ENCODE peak calls at places on chromosome 20, in seven cellular contexts. W is A549, R is sigmoid colon, I is BJ, L is AG04450, Z is fibroblast of lung, B is A673. X is an unnamed sample.

GRCh38 chr20:37522258-37523011 is 1.4 kb downstream of the NNAT start:
- DNase-seq in W (no peak), R (peak; percentile 91), I (no peak), L (no peak), Z (peak; percentile 63), B (no peak), X (no peak)

GRCh38 chr20:12598894-12599293 is 409.9 kb upstream of the SPTLC3 start:
- DNase-seq in W (no peak), R (no peak), I (no peak), L (no peak), Z (no peak), B (no peak), X (no peak)

GRCh38 chr20:56748476-56749377 is 119.6 kb downstream of the TFAP2C start:
- DNase-seq in W (no peak), R (no peak), I (no peak), L (no peak), Z (no peak), B (no peak), X (no peak)

GRCh38 chr20:61114776-61115175 is 137.3 kb upstream of the CDH4 start:
- DNase-seq in W (no peak), R (no peak), I (no peak), L (no peak), Z (no peak), B (no peak), X (no peak)

GRCh38 chr20:45781391-45781931 is 10.2 kb downstream of the WFDC3 start:
- DNase-seq in W (peak; percentile 47), R (no peak), I (peak; percentile 67), L (peak; percentile 83), Z (peak; percentile 89), B (no peak), X (no peak)

GRCh38 chr20:31861346-31862156 is 8.8 kb downstream of the DUSP15 start:
- DNase-seq in W (peak; percentile 75), R (no peak), I (no peak), L (no peak), Z (peak; percentile 39), B (peak; percentile 76), X (no peak)

GRCh38 chr20:32457476-32457986 is 99.4 kb downstream of the ASXL1 start:
- DNase-seq in W (peak; percentile 82), R (peak; percentile 83), I (no peak), L (no peak), Z (peak; percentile 52), B (peak; percentile 52), X (no peak)

GRCh38 chr20:15760217-15760567 is 813.1 kb downstream of the KIF16B start:
- DNase-seq in W (no peak), R (no peak), I (no peak), L (no peak), Z (no peak), B (no peak), X (no peak)

GRCh38 chr20:48709744-48710143 is 118.1 kb downstream of the PREX1 start:
- DNase-seq in W (no peak), R (peak; percentile 32), I (no peak), L (no peak), Z (no peak), B (no peak), X (no peak)

GRCh38 chr20:57433658-57434389 is 42.6 kb downstream of the RBM38 start:
- DNase-seq in W (no peak), R (no peak), I (no peak), L (no peak), Z (no peak), B (no peak), X (no peak)

GRCh38 chr20:21360686-21361085 is 36.6 kb downstream of the NKX2-4 start:
- DNase-seq in W (no peak), R (no peak), I (no peak), L (no peak), Z (peak; percentile 40), B (peak; percentile 15), X (no peak)

GRCh38 chr20:59693587-59693986 is 89.2 kb downstream of the PHACTR3 start:
- DNase-seq in W (no peak), R (no peak), I (no peak), L (no peak), Z (no peak), B (no peak), X (no peak)

GRCh38 chr20:38706482-38706881 is 17.8 kb upstream of the SLC32A1 start:
- DNase-seq in W (no peak), R (no peak), I (no peak), L (no peak), Z (no peak), B (no peak), X (no peak)

GRCh38 chr20:6566821-6567220 is 200.7 kb upstream of the BMP2 start:
- DNase-seq in W (no peak), R (no peak), I (peak; percentile 62), L (peak; percentile 78), Z (peak; percentile 90), B (no peak), X (no peak)

GRCh38 chr20:34985439-34986310 is 30.0 kb downstream of the MYH7B start:
- DNase-seq in W (no peak), R (no peak), I (no peak), L (no peak), Z (no peak), B (no peak), X (no peak)

GRCh38 chr20:24809606-24810005 is 139.5 kb upstream of the CST7 start:
- DNase-seq in W (no peak), R (no peak), I (no peak), L (no peak), Z (no peak), B (no peak), X (no peak)

GRCh38 chr20:54173653-54174451 is at the start of gene CYP24A1:
- DNase-seq in W (peak; percentile 98), R (no peak), I (no peak), L (no peak), Z (no peak), B (peak; percentile 31), X (no peak)

GRCh38 chr20:2065111-2065510 is 36.5 kb upstream of the STK35 start:
- DNase-seq in W (no peak), R (no peak), I (no peak), L (no peak), Z (no peak), B (no peak), X (no peak)

GRCh38 chr20:1933465-1933870 is 38.3 kb downstream of the SIRPA start:
- DNase-seq in W (no peak), R (peak; percentile 94), I (no peak), L (no peak), Z (peak; percentile 69), B (no peak), X (no peak)

GRCh38 chr20:57180954-57181353 is 85.5 kb downstream of the BMP7 start:
- DNase-seq in W (peak; percentile 6), R (no peak), I (no peak), L (no peak), Z (no peak), B (no peak), X (no peak)

GRCh38 chr20:33791021-33791420 is 20.1 kb upstream of the CHMP4B start:
- DNase-seq in W (no peak), R (no peak), I (no peak), L (no peak), Z (no peak), B (no peak), X (no peak)

GRCh38 chr20:7728373-7728772 is 211.9 kb downstream of the HAO1 start:
- DNase-seq in W (no peak), R (no peak), I (no peak), L (no peak), Z (no peak), B (no peak), X (no peak)

GRCh38 chr20:54794874-54795273 is 319.5 kb downstream of the DOK5 start:
- DNase-seq in W (no peak), R (no peak), I (no peak), L (no peak), Z (no peak), B (no peak), X (no peak)

GRCh38 chr20:35886537-35886936 is 67.8 kb downstream of the SCAND1 start:
- DNase-seq in W (no peak), R (no peak), I (no peak), L (no peak), Z (no peak), B (no peak), X (no peak)

GRCh38 chr20:21202284-21202683 is 76.4 kb downstream of the KIZ start:
- DNase-seq in W (peak; percentile 44), R (no peak), I (no peak), L (no peak), Z (peak; percentile 17), B (no peak), X (no peak)

GRCh38 chr20:17568972-17569471 is 853 bp upstream of the DSTN start:
- DNase-seq in W (peak; percentile 98), R (peak; percentile 98), I (peak; percentile 97), L (peak; percentile 93), Z (peak; percentile 97), B (peak; percentile 73), X (no peak)

GRCh38 chr20:30376767-30377658 is 880.5 kb upstream of the DEFB115 start:
- DNase-seq in W (peak; percentile 88), R (peak; percentile 76), I (peak; percentile 13), L (peak; percentile 37), Z (peak; percentile 83), B (peak; percentile 85), X (peak; percentile 62)

GRCh38 chr20:46151936-46152335 is 33.8 kb downstream of the CD40 start:
- DNase-seq in W (peak; percentile 14), R (no peak), I (no peak), L (no peak), Z (no peak), B (no peak), X (no peak)

GRCh38 chr20:676315-676937 is 824 bp upstream of the SCRT2 start:
- DNase-seq in W (no peak), R (no peak), I (no peak), L (no peak), Z (no peak), B (peak; percentile 22), X (no peak)
- H3K4me3 ChIP-seq in W (no peak overlapping the region), R (no peak overlapping the region), I (no peak overlapping the region), L (no peak overlapping the region), Z (no peak overlapping the region), B (peak overlapping the region; percentile 45), X (no peak overlapping the region)

GRCh38 chr20:44736170-44737021 is 9.3 kb upstream of the KCNK15 start:
- DNase-seq in W (peak; percentile 97), R (peak; percentile 88), I (no peak), L (no peak), Z (peak; percentile 78), B (peak; percentile 95), X (peak; percentile 29)
- TF ChIP-seq CTCF in W (no peak), R (no peak), I (no peak), L (no peak), Z (no peak), B (peak; percentile 33), X (no peak)

DNA sequence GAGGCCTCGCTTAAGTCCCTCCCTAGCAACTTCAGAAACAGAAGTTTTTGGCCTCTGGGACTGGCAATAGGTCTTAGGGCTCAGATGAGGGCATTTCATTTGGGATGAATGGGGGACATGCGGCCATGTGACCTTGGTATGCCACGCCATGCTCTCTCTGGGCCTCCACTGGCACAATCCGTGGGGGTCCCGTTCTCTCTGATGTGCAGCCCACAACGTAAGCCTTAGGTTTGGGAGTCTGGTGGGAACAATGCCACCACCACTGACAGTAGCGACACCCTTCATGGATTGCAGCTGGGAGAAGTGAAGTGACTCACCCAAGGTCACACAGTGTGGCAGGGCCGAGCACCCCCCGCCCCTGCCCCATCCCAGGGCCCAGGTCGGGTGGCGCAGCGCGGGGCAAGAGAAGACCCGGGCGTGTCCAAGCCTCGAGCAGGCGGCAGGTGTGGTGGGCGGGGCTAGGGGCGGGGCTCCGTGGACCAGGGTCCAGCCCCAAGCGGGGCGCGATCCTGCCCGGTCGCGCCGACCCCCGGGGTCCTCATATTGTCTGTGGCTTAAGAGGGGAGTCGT is 864 bp upstream of the CEBPB start:
- DNase-seq in W (peak; percentile 59), R (no peak), I (no peak), L (no peak), Z (no peak), B (no peak), X (no peak)
- H3K4me3 ChIP-seq in W (peak overlapping the region; percentile 98), R (peak overlapping the region; percentile 79), I (no peak overlapping the region), L (no peak overlapping the region), Z (no peak overlapping the region), B (peak overlapping the region; percentile 97), X (peak overlapping the region; percentile 84)

GRCh38 chr20:14622796-14623195 is 285.4 kb upstream of the FLRT3 start:
- DNase-seq in W (peak; percentile 77), R (no peak), I (no peak), L (no peak), Z (peak; percentile 17), B (no peak), X (no peak)
- TF ChIP-seq CTCF in W (no peak), R (no peak), I (peak; percentile 30), L (peak; percentile 26), Z (no peak), B (no peak), X (no peak)

X was measured in GM12864.